ENCODE peak calls at places on chromosomes 7 and 10, in nine cellular contexts. B, Y, J, H, E, I, F, S and V are unnamed samples. For H3K36me3 and H3K4me1, the result is how much of the 10 kb centered on the place peaks cover.

GRCh38 chr7:37354661-37355131 is 94.0 kb downstream of the ELMO1 start:
- DNase-seq in F (no peak), J (no peak), H (no peak), Y (peak), E (no peak), I (peak), S (peak), B (peak), V (no peak)

GRCh38 chr7:38659931-38660330 is 28.8 kb upstream of the AMPH start:
- DNase-seq in I (no peak), J (no peak), Y (no peak), H (no peak), B (no peak), E (no peak), S (no peak), F (no peak), V (no peak)

GRCh38 chr10:75407716-75408511 is 6.3 kb upstream of the ZNF503 start:
- DNase-seq in Y (peak), J (no peak), E (peak), H (peak), I (peak), B (peak), F (no peak), S (peak), V (peak)

GRCh38 chr10:126309193-126309592 is 79.1 kb downstream of the ADAM12 start:
- DNase-seq in S (no peak), F (no peak), E (no peak), B (no peak), I (no peak), Y (no peak), J (no peak), H (no peak), V (no peak)

GRCh38 chr10:13271552-13272163 is 28.2 kb downstream of the PHYH start:
- DNase-seq in E (peak), S (no peak), Y (peak), B (no peak), I (peak), J (peak), H (peak), F (peak), V (peak)

GRCh38 chr7:116984917-116985316 is 31.6 kb downstream of the ST7 start:
- DNase-seq in F (peak), H (peak), Y (no peak), B (no peak), I (no peak), J (no peak), E (peak), S (no peak), V (no peak)

GRCh38 chr7:94350729-94351128 is 44.0 kb upstream of the COL1A2 start:
- DNase-seq in B (no peak), J (no peak), S (no peak), F (no peak), Y (no peak), I (no peak), H (no peak), E (no peak), V (no peak)

GRCh38 chr7:88317422-88317821 is 10.7 kb upstream of the STEAP4 start:
- DNase-seq in F (no peak), S (no peak), I (no peak), E (no peak), Y (no peak), B (no peak), H (no peak), J (no peak), V (no peak)

GRCh38 chr10:50990568-50991495 is 83.5 kb upstream of the PRKG1 start:
- DNase-seq in S (peak), Y (peak), H (peak), J (peak), B (peak), E (peak), F (peak), I (peak), V (peak)

GRCh38 chr7:115178831-115179230 is 256.9 kb downstream of the MDFIC start:
- DNase-seq in B (no peak), I (no peak), H (no peak), F (no peak), J (no peak), Y (no peak), S (no peak), E (no peak), V (no peak)

GRCh38 chr7:76302299-76303056 is at the start of gene HSPB1:
- DNase-seq in H (peak), Y (peak), S (peak), B (peak), E (peak), F (peak), J (peak), I (peak), V (peak)

GRCh38 chr10:24849051-24849450 is 103.4 kb downstream of the PRTFDC1 start:
- DNase-seq in F (peak), I (no peak), Y (no peak), S (no peak), E (no peak), H (no peak), J (no peak), B (no peak), V (no peak)

GRCh38 chr7:66205736-66206080 is 574 bp downstream of the TPST1 start:
- DNase-seq in S (no peak), I (no peak), H (peak), B (no peak), Y (no peak), E (peak), F (no peak), J (no peak), V (no peak)

GRCh38 chr10:119030421-119031250 is 1.1 kb downstream of the NANOS1 start:
- DNase-seq in S (peak), J (peak), H (peak), Y (peak), F (peak), E (peak), B (peak), I (peak), V (peak)

GRCh38 chr10:30433286-30433778 is 652 bp upstream of the MAP3K8 start:
- DNase-seq in H (peak), J (peak), S (peak), E (peak), F (peak), Y (peak), B (peak), I (peak), V (peak)

GRCh38 chr7:53111061-53111460 is 75.6 kb downstream of the POM121L12 start:
- DNase-seq in H (peak), J (no peak), B (no peak), E (no peak), I (no peak), S (no peak), F (no peak), Y (peak), V (no peak)

GRCh38 chr7:816751-817671 is 15.3 kb upstream of the SUN1 start:
- DNase-seq in J (peak), S (peak), H (peak), Y (no peak), I (no peak), F (no peak), B (no peak), E (peak), V (peak)

GRCh38 chr10:73837072-73837471 is 25.7 kb upstream of the NDST2 start:
- DNase-seq in S (no peak), B (no peak), E (peak), F (no peak), J (no peak), Y (no peak), H (no peak), I (no peak), V (no peak)

GRCh38 chr10:46520941-46521340 is 35.5 kb downstream of the GPRIN2 start:
- DNase-seq in F (no peak), B (no peak), J (peak), Y (no peak), H (no peak), E (peak), I (no peak), S (peak), V (peak)

GRCh38 chr10:45135836-45136235 is 135.1 kb downstream of the ZNF22 start:
- DNase-seq in I (no peak), H (no peak), B (no peak), F (peak), J (no peak), E (no peak), S (no peak), Y (no peak), V (no peak)

GRCh38 chr7:124412531-124412930 is 353.1 kb downstream of the GPR37 start:
- DNase-seq in Y (no peak), S (no peak), H (no peak), F (no peak), B (no peak), E (no peak), J (no peak), I (no peak), V (no peak)

GRCh38 chr10:28975891-28976471 is 298.7 kb downstream of the BAMBI start:
- DNase-seq in Y (no peak), I (no peak), E (no peak), J (no peak), B (no peak), H (peak), S (no peak), F (peak), V (no peak)

GRCh38 chr10:69119896-69120295 is 4.1 kb upstream of the VPS26A start:
- DNase-seq in Y (no peak), E (peak), I (no peak), F (no peak), B (no peak), J (no peak), H (no peak), S (no peak), V (no peak)

GRCh38 chr7:115721293-115721920 is 309.2 kb downstream of the TFEC start:
- DNase-seq in S (no peak), H (no peak), F (no peak), J (no peak), Y (no peak), B (no peak), I (no peak), E (no peak), V (no peak)

GRCh38 chr10:59181668-59182067 is 5.2 kb downstream of the PHYHIPL start:
- DNase-seq in J (no peak), S (no peak), B (no peak), Y (peak), E (peak), I (no peak), H (peak), F (peak), V (peak)

GRCh38 chr10:123044391-123044790 is 35.6 kb downstream of the ACADSB start:
- DNase-seq in I (no peak), H (no peak), F (peak), J (no peak), E (peak), Y (no peak), S (no peak), B (no peak), V (no peak)

GRCh38 chr10:124715479-124715878 is 28.7 kb downstream of the FAM53B start:
- DNase-seq in E (no peak), B (no peak), J (no peak), F (no peak), H (no peak), Y (no peak), I (no peak), S (no peak), V (no peak)

GRCh38 chr10:122565766-122566206 is 5.2 kb downstream of the DMBT1 start:
- DNase-seq in J (peak), S (peak), I (peak), E (peak), B (peak), F (peak), H (peak), Y (peak), V (peak)

GRCh38 chr7:149476791-149477190 is 15.9 kb upstream of the ZNF777 start:
- DNase-seq in H (no peak), S (no peak), B (no peak), Y (no peak), E (no peak), I (no peak), F (no peak), J (no peak), V (no peak)
- H3K36me3 ChIP-seq in H (under half), S (half or more), B (under half), Y (half or more), E (under half), I (half or more), F (under half), J (under half), V (half or more)

DNA sequence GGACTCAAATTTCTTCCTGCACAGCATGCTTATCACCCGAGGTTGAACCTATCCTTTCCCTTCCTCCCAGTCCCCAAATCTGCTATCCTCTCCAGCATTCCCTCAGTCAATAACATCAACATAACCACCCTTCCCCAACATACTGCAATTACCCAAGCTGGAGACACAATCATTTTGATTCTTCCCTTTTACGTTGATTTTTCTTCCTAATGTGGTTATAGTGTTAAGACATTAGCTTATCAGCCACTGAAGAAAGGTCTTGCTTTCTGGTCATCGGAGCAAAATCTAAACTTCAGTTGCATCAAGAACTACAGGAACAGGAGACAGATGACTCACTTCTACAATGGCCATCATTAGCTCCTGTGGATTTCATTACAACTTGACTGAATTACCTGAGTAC is 3.5 kb upstream of the HBP1 start:
- DNase-seq in E (no peak), B (no peak), Y (no peak), J (no peak), H (no peak), S (no peak), F (no peak), I (no peak), V (no peak)
- H3K4me1 ChIP-seq in E (under half), B (under half), Y (under half), J (under half), H (under half), S (under half), F (under half), I (under half), V (under half)

DNA sequence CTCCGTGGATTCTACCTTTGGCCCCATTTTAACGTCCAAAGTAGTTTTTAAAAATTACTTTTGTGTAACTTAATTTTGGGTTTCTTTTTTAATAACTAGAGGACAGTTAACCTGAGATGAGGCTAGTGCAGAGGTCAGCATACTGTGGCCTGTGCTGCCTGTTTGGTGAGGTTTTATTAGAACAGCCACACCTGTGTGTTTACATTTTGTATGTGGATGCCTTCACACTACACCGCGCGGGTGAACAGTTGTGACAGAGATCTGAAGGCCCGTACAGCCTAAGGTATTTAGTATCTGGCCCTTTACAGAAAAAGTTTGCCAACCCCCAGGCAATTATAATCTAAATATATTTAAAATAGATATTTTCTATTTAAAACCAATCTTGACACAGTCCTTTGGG is 46.9 kb downstream of the STK17A start:
- DNase-seq in Y (no peak), S (no peak), H (no peak), F (no peak), J (no peak), E (no peak), B (no peak), I (no peak), V (no peak)
- H3K36me3 ChIP-seq in Y (half or more), S (half or more), H (under half), F (under half), J (under half), E (half or more), B (under half), I (under half), V (half or more)

GRCh38 chr10:71257292-71257997 is 45.1 kb downstream of the UNC5B start:
- DNase-seq in H (no peak), I (no peak), J (no peak), Y (no peak), F (no peak), E (no peak), B (no peak), S (no peak), V (no peak)
- H3K4me1 ChIP-seq in H (half or more), I (under half), J (under half), Y (half or more), F (under half), E (under half), B (under half), S (under half), V (under half)

GRCh38 chr7:99631311-99632109 is 14.8 kb downstream of the ZSCAN25 start:
- DNase-seq in S (no peak), I (no peak), J (no peak), E (peak), B (no peak), H (peak), F (peak), Y (peak), V (peak)
- H3K36me3 ChIP-seq in S (half or more), I (half or more), J (under half), E (under half), B (under half), H (under half), F (under half), Y (half or more), V (half or more)